ENCODE peak calls at places on chromosome 11, in four cellular contexts. O is AG10803, B is pancreas, N is posterior cingulate gyrus. P is an unnamed sample.

GRCh38 chr11:128648711-128649110 is 45.2 kb upstream of the FLI1 start:
- DNase-seq in O (no peak), B (no peak), N (peak), P (no peak)

GRCh38 chr11:27701262-27702105 is 1.2 kb upstream of the BDNF start:
- DNase-seq in O (peak), B (peak), N (peak), P (peak)

GRCh38 chr11:73350908-73351636 is 25.1 kb upstream of the RELT start:
- DNase-seq in O (peak), B (no peak), N (no peak), P (peak)

GRCh38 chr11:66820921-66821320 is 22.3 kb upstream of the RCE1 start:
- DNase-seq in O (no peak), B (no peak), N (no peak), P (no peak)

GRCh38 chr11:102110761-102111010 is 439 bp downstream of the YAP1 start:
- DNase-seq in O (no peak), B (peak), N (no peak), P (no peak)

GRCh38 chr11:11306855-11307254 is 46.2 kb downstream of the CSNK2A3 start:
- DNase-seq in O (no peak), B (no peak), N (no peak), P (no peak)

GRCh38 chr11:37914859-37915258 is 1316.8 kb upstream of the RAG2 start:
- DNase-seq in O (no peak), B (no peak), N (no peak), P (no peak)

GRCh38 chr11:62421996-62422395 is 3.2 kb downstream of the SCGB1A1 start:
- DNase-seq in O (no peak), B (no peak), N (no peak), P (no peak)

GRCh38 chr11:113952070-113952469 is 22.8 kb upstream of the HTR3A start:
- DNase-seq in O (no peak), B (no peak), N (no peak), P (no peak)

GRCh38 chr11:102384419-102385052 is 37.5 kb downstream of the BIRC2 start:
- DNase-seq in O (no peak), B (no peak), N (no peak), P (no peak)

GRCh38 chr11:61279934-61280656 is 15.0 kb downstream of the VWCE start:
- DNase-seq in O (no peak), B (no peak), N (no peak), P (peak)